ENCODE peak calls at places on chromosomes 6 and 20, in four cellular contexts. H, W, D and S are unnamed samples.

GRCh38 chr6:89667872-89668556 is 29.5 kb upstream of the LYRM2 start:
- DNase-seq in H (no peak), W (no peak), D (no peak), S (no peak)

GRCh38 chr20:57109151-57109953 is 157.1 kb downstream of the BMP7 start:
- DNase-seq in H (no peak), W (no peak), D (no peak), S (no peak)

GRCh38 chr20:4813076-4813838 is 91.5 kb downstream of the PRND start:
- DNase-seq in H (no peak), W (no peak), D (no peak), S (peak)

GRCh38 chr6:41193884-41194283 is 7.1 kb downstream of the TREML2 start:
- DNase-seq in H (no peak), W (no peak), D (no peak), S (no peak)

GRCh38 chr20:40192083-40192482 is 497.0 kb downstream of the MAFB start:
- DNase-seq in H (no peak), W (no peak), D (no peak), S (no peak)

GRCh38 chr6:107641500-107641931 is 151.6 kb downstream of the SOBP start:
- DNase-seq in H (no peak), W (no peak), D (no peak), S (no peak)

GRCh38 chr20:50398471-50399002 is 111.6 kb upstream of the PTPN1 start:
- DNase-seq in H (no peak), W (no peak), D (no peak), S (no peak)

GRCh38 chr6:112173401-112173800 is 81.0 kb downstream of the LAMA4 start:
- DNase-seq in H (no peak), W (peak), D (no peak), S (no peak)

GRCh38 chr6:77456531-77457248 is 6.6 kb downstream of the HTR1B start:
- DNase-seq in H (no peak), W (peak), D (no peak), S (no peak)

GRCh38 chr6:115896538-115897129 is 164.1 kb downstream of the FRK start:
- DNase-seq in H (no peak), W (peak), D (peak), S (no peak)

GRCh38 chr6:158567152-158567551 is 7.3 kb downstream of the TMEM181 start:
- DNase-seq in H (no peak), W (no peak), D (no peak), S (no peak)

GRCh38 chr6:125584468-125584939 is 164.9 kb upstream of the HEY2 start:
- DNase-seq in H (no peak), W (peak), D (no peak), S (no peak)

GRCh38 chr6:157893238-157893637 is 70.2 kb downstream of the SNX9 start:
- DNase-seq in H (no peak), W (no peak), D (no peak), S (no peak)

GRCh38 chr6:53741417-53741816 is 53.4 kb upstream of the LRRC1 start:
- DNase-seq in H (no peak), W (no peak), D (no peak), S (peak)

GRCh38 chr6:33116417-33116816 is 40.6 kb downstream of the HLA-DPB1 start:
- DNase-seq in H (no peak), W (no peak), D (no peak), S (no peak)

GRCh38 chr20:22939181-22939580 is 95.9 kb upstream of the SSTR4 start:
- DNase-seq in H (no peak), W (no peak), D (no peak), S (no peak)

GRCh38 chr6:34424200-34425131 is 1.4 kb downstream of the RPS10 start:
- DNase-seq in H (no peak), W (no peak), D (no peak), S (no peak)

GRCh38 chr6:93575495-93575894 is 156.1 kb upstream of the EPHA7 start:
- DNase-seq in H (no peak), W (no peak), D (no peak), S (no peak)

GRCh38 chr6:1611322-1611571 is 1.5 kb downstream of the FOXC1 start:
- DNase-seq in H (no peak), W (peak), D (no peak), S (no peak)

GRCh38 chr20:48360338-48360698 is 467.5 kb downstream of the PREX1 start:
- DNase-seq in H (no peak), W (no peak), D (no peak), S (peak)

GRCh38 chr20:61937963-61938838 is 127.5 kb downstream of the TAF4 start:
- DNase-seq in H (no peak), W (no peak), D (no peak), S (no peak)

GRCh38 chr6:148986608-148987007 is 239.8 kb downstream of the UST start:
- DNase-seq in H (no peak), W (no peak), D (no peak), S (no peak)

GRCh38 chr6:148985499-148985898 is 238.7 kb downstream of the UST start:
- DNase-seq in H (no peak), W (no peak), D (no peak), S (no peak)

GRCh38 chr6:148989585-148989984 is 242.8 kb downstream of the UST start:
- DNase-seq in H (no peak), W (no peak), D (no peak), S (no peak)

GRCh38 chr6:148990427-148990826 is 243.6 kb downstream of the UST start:
- DNase-seq in H (no peak), W (no peak), D (no peak), S (no peak)

GRCh38 chr6:148987982-148988381 is 241.2 kb downstream of the UST start:
- DNase-seq in H (no peak), W (no peak), D (no peak), S (no peak)
- TF ChIP-seq POLR2A in H (no peak), W (no peak), D (no peak), S (no peak)

DNA sequence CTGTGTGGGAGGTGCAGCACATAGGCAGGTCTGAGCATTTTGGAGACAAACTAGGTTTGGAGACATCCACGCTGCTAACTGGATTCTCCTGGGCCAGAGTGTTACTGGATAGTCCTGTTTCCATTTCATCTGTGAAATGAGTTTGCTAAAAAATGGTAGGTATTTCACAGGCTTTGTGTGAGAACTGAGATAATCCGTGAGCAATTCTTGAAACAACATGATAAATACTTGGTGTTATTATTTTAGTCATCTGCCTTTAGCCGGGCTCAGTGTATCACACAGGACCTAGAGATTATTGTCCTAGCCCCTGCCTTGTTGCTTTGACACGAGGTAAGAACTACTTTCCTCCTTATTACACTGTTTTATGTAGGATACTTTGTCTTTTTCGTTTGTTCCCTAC is 63.0 kb downstream of the PRR18 start:
- DNase-seq in H (no peak), W (no peak), D (no peak), S (no peak)
- H3K27ac ChIP-seq in H (no peak), W (no peak), D (no peak), S (no peak)

GRCh38 chr6:3751730-3752537 is 421 bp upstream of the PXDC1 start:
- DNase-seq in H (peak), W (peak), D (peak), S (peak)
- TF ChIP-seq CTCF in H (no peak), W (peak), D (peak), S (peak)

GRCh38 chr6:75750925-75751324 is 1.9 kb downstream of the MYO6 start:
- DNase-seq in H (no peak), W (no peak), D (no peak), S (no peak)

GRCh38 chr6:75747371-75747984 is 1.6 kb upstream of the MYO6 start:
- DNase-seq in H (peak), W (no peak), D (no peak), S (no peak)

GRCh38 chr6:75747985-75748742 is 875 bp upstream of the MYO6 start:
- DNase-seq in H (no peak), W (no peak), D (peak), S (peak)

GRCh38 chr6:75751443-75751842 is 2.4 kb downstream of the MYO6 start:
- DNase-seq in H (no peak), W (peak), D (no peak), S (no peak)

DNA sequence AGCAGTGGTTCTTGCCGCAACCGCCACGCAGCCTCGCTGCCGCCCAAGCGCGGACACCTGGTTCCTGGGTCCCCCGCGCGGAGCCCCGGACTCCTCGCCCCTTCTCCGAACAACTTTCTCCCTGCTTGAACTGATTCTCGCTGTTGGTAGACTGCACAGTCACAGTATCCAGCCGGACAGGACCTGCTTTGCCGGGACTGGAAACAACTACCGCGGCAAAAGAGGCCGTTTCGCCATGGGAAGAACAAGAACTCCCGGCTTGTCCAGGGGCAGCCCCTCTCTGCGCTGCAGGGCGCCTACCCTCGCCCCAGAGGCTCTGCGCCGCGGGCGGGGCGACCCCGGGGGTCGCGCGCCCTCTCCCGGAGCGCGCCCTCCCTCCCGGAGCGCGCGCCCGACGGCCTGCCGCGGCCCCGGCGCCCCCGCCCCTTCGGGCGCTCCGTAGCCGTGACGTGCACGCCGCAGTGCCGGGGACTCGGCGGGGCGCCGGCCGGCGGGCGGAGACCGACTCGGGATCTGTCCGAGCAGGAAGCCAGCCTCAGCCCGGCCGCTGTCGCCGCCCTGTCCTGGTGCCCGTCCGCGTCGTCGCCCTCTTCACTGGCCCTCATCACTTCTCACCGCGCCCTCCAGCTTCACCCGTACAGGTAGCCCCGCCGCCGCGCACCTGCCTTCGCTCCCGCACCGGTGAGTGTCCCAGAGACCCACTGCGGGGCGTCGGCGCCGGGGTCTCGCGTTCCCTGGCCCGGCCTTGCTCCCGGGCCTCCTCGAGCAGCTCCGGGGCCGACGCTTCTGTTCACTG is at the start of gene MYO6:
- DNase-seq in H (peak), W (peak), D (peak), S (peak)
- TF ChIP-seq POLR2A in H (no peak), W (peak), D (peak), S (peak)

GRCh38 chr6:44771647-44772415 is 384.3 kb downstream of the CDC5L start:
- DNase-seq in H (no peak), W (no peak), D (no peak), S (no peak)
- H3K27ac ChIP-seq in H (no peak), W (no peak), D (no peak), S (no peak)

GRCh38 chr6:71383891-71384489 is 95.4 kb downstream of the OGFRL1 start:
- DNase-seq in H (no peak), W (peak), D (no peak), S (no peak)
- TF ChIP-seq CTCF in H (no peak), W (peak), D (peak), S (no peak)

GRCh38 chr6:15244605-15245360 is 1.1 kb upstream of the JARID2 start:
- DNase-seq in H (peak), W (peak), D (peak), S (peak)
- TF ChIP-seq POLR2A in H (no peak), W (peak), D (no peak), S (no peak)